ENCODE peak calls at places on chromosomes 6 and 20, in ten cellular contexts. P is MM.1S, I is HCT116, S is neural progenitor cell, X is fibroblast of lung, E is H1, T is PC-3, F is PC-9, V is GM23248, O is endothelial cell of umbilical vein. Z is an unnamed sample.

GRCh38 chr6:33197431-33198048 is 2.9 kb downstream of the RXRB start:
- DNase-seq in X (peak; percentile 65), F (no peak), V (peak; percentile 84), E (peak; percentile 70), P (peak; percentile 38), I (peak; percentile 66), T (peak; percentile 73), O (peak; percentile 70), S (peak; percentile 82), Z (peak; percentile 51)

GRCh38 chr6:25137497-25137896 is 141.7 kb upstream of the CARMIL1 start:
- DNase-seq in X (no peak), T (no peak), F (no peak), I (no peak), E (no peak), O (peak; percentile 36), S (no peak), P (peak; percentile 29), V (peak; percentile 62), Z (no peak)

GRCh38 chr6:11430036-11430435 is 107.5 kb upstream of the TMEM170B start:
- DNase-seq in O (no peak), E (no peak), S (no peak), T (no peak), V (peak; percentile 57), F (no peak), X (peak; percentile 66), P (no peak), I (no peak), Z (no peak)

GRCh38 chr20:44028341-44028715 is 113.7 kb downstream of the TOX2 start:
- DNase-seq in F (no peak), S (no peak), O (no peak), P (no peak), E (no peak), I (no peak), X (no peak), V (peak; percentile 24), T (no peak), Z (no peak)

GRCh38 chr20:48705208-48706115 is 122.3 kb downstream of the PREX1 start:
- DNase-seq in F (no peak), O (no peak), T (no peak), E (no peak), X (no peak), V (no peak), P (no peak), I (no peak), S (no peak), Z (no peak)

GRCh38 chr6:11209941-11210340 is 22.5 kb downstream of the NEDD9 start:
- DNase-seq in T (no peak), F (no peak), V (peak; percentile 58), S (no peak), E (no peak), X (peak; percentile 79), P (no peak), I (no peak), O (peak; percentile 70), Z (peak; percentile 74)

GRCh38 chr6:148635070-148635743 is 111.6 kb upstream of the UST start:
- DNase-seq in F (no peak), V (no peak), X (no peak), T (no peak), P (no peak), S (no peak), E (no peak), O (no peak), I (no peak), Z (no peak)

GRCh38 chr20:59605691-59606364 is 1.5 kb downstream of the PHACTR3 start:
- DNase-seq in P (no peak), I (no peak), O (no peak), V (no peak), T (no peak), X (no peak), F (no peak), E (no peak), S (peak; percentile 41), Z (no peak)

GRCh38 chr6:84867521-84867920 is 103.1 kb upstream of the TBX18 start:
- DNase-seq in S (no peak), V (peak; percentile 87), X (no peak), O (no peak), F (no peak), I (no peak), T (peak; percentile 5), P (no peak), E (no peak), Z (peak; percentile 57)

GRCh38 chr20:25274481-25274880 is 26.6 kb downstream of the PYGB start:
- DNase-seq in F (no peak), V (no peak), E (peak; percentile 30), X (no peak), P (no peak), O (no peak), S (no peak), I (no peak), T (no peak), Z (no peak)

DNA sequence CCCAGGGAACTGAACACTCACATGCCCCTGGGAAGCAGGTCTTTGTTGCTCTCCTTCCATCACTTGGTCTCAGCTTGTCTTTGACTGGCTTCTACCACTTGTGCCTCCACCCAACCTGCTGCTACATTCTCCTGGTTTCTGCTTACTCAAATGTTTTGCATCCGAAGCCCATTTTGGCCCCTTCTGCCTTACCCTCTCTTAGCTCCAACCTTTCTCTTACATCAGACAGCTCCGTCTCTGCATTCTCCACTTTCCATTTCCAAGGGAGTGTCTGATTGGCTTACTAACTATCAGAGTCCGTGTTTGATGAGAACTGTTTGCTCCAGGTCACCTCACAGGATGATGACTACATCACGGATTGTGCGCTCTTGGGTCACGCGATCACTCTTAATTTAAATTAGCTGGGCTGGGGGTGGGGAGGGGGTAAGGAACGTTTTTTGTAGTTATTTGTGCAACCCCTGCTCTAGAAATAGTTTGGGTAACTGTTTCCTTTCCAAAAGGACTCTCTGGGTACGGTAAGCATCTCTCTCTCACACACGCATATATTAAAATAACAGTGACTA is 844 bp upstream of the ABRACL start:
- DNase-seq in O (peak; percentile 52), F (peak; percentile 14), E (peak; percentile 56), T (no peak), I (no peak), P (peak; percentile 7), V (peak; percentile 64), X (peak; percentile 45), S (peak; percentile 42), Z (peak; percentile 50)
- TF ChIP-seq EZH2 in O (no peak), F (no peak), E (no peak), T (no peak), I (no peak), P (no peak), V (no peak), X (no peak), S (no peak), Z (no peak)

GRCh38 chr6:43274916-43275597 is 23.0 kb upstream of the SLC22A7 start:
- DNase-seq in E (no peak), X (no peak), O (no peak), P (no peak), T (no peak), S (peak; percentile 49), F (no peak), V (peak; percentile 33), I (no peak), Z (no peak)
- TF ChIP-seq EZH2 in E (peak; percentile 35), X (peak; percentile 84), O (peak; percentile 76), P (no peak), T (no peak), S (no peak), F (no peak), V (no peak), I (no peak), Z (no peak)

GRCh38 chr6:41239467-41240159 is 11.5 kb downstream of the TREML4 start:
- DNase-seq in I (no peak), F (no peak), T (no peak), O (no peak), V (no peak), S (peak; percentile 72), P (no peak), E (peak; percentile 76), X (no peak), Z (no peak)
- TF ChIP-seq EZH2 in I (no peak), F (peak; percentile 80), T (no peak), O (no peak), V (no peak), S (peak; percentile 57), P (no peak), E (no peak), X (peak; percentile 25), Z (peak; percentile 80)

GRCh38 chr6:28767133-28767532 is 156.7 kb downstream of the TRIM27 start:
- DNase-seq in V (no peak), O (no peak), P (no peak), F (no peak), X (no peak), S (no peak), I (no peak), E (no peak), T (no peak), Z (no peak)

GRCh38 chr6:28764761-28765282 is 159.0 kb downstream of the TRIM27 start:
- DNase-seq in E (no peak), S (no peak), P (no peak), V (no peak), T (no peak), X (no peak), F (no peak), O (no peak), I (no peak), Z (no peak)

GRCh38 chr6:28766426-28766825 is 157.4 kb downstream of the TRIM27 start:
- DNase-seq in V (no peak), T (no peak), E (no peak), I (no peak), X (no peak), P (no peak), O (no peak), S (no peak), F (no peak), Z (no peak)

GRCh38 chr6:28765978-28766351 is 157.8 kb downstream of the TRIM27 start:
- DNase-seq in I (no peak), O (no peak), T (no peak), V (no peak), P (no peak), S (peak; percentile 69), F (no peak), X (no peak), E (no peak), Z (no peak)

DNA sequence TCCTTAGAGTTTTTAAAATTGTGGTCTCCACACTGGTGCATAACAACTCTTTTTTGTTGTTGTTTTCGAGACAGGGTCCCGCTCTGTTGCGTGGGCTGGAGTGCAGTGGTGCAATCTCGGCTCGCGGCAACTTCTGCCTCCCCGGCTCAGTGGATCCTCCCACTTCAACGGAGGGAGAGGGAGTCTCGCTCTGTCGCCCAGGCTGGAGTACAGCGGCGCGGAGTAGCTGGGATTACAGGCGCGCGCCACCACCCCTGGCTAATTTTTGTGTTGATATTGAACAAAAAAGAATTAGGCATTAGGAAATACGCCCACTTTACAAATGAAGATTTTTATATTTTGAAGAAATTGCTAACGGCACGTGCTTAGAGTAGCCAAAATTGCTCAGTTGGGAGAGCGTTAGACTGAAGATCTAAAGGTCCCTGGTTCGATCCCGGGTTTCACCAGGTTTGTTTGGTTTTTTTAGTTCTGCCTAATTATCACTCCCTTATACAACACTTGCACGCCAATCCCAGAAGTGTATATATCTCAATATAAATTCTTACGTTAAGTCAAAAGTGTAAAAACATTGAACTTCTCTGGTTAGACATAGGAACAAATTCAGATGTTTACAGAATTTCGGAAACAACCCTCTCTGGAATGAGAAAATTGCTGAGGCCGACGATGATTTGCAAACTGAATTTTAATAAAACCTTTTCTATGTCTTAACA is 159.6 kb downstream of the TRIM27 start:
- DNase-seq in F (no peak), T (no peak), O (no peak), E (no peak), P (no peak), S (no peak), X (no peak), I (no peak), V (no peak), Z (peak; percentile 57)
- TF ChIP-seq EZH2 in F (no peak), T (no peak), O (no peak), E (no peak), P (no peak), S (peak; percentile 32), X (no peak), I (no peak), V (no peak), Z (no peak)

Z was measured in mammary epithelial cell.